ENCODE peak calls at places on chromosome 14, in ten cellular contexts. N is CD4-positive, CD25-positive, alpha-beta regulatory T cell; V is upper lobe of right lung; U is adrenal gland; A is CD8-positive, alpha-beta T cell; L is IMR-90; M is ascending aorta; P is epithelial cell of proximal tubule; Y is psoas muscle; K is WERI-Rb-1. J is an unnamed sample.

GRCh38 chr14:50937325-50937724 is 7.0 kb downstream of the PYGL start:
- DNase-seq in K (no peak), N (no peak), L (peak), M (no peak), P (no peak), U (no peak), Y (no peak), V (no peak), A (no peak), J (peak)

GRCh38 chr14:86999076-86999475 is 993.9 kb downstream of the GALC start:
- DNase-seq in Y (no peak), U (no peak), M (no peak), N (no peak), K (no peak), P (no peak), V (no peak), L (peak), A (no peak), J (no peak)

GRCh38 chr14:98189077-98189476 is 1082.9 kb downstream of the BCL11B start:
- DNase-seq in P (no peak), U (no peak), L (no peak), V (no peak), N (no peak), K (no peak), A (no peak), M (no peak), Y (no peak), J (no peak)

GRCh38 chr14:21612324-21612723 is 22.4 kb downstream of the OR10G2 start:
- DNase-seq in M (no peak), L (no peak), U (no peak), K (no peak), V (no peak), N (no peak), P (no peak), Y (no peak), A (no peak), J (no peak)

GRCh38 chr14:52071675-52072074 is 2.8 kb upstream of the NID2 start:
- DNase-seq in L (peak), A (no peak), N (no peak), U (no peak), M (no peak), K (no peak), P (no peak), Y (no peak), V (no peak), J (no peak)

GRCh38 chr14:72714871-72715214 is 179.1 kb downstream of the DPF3 start:
- DNase-seq in V (peak), N (no peak), U (no peak), P (no peak), M (no peak), Y (peak), K (no peak), L (no peak), A (no peak), J (no peak)

GRCh38 chr14:68506021-68506644 is 286.7 kb downstream of the ZFP36L1 start:
- DNase-seq in K (no peak), Y (no peak), V (peak), L (peak), P (no peak), M (no peak), A (no peak), U (no peak), N (no peak), J (peak)

GRCh38 chr14:80902608-80903007 is 38.9 kb downstream of the CEP128 start:
- DNase-seq in V (no peak), A (no peak), K (no peak), Y (no peak), N (no peak), P (no peak), U (no peak), M (no peak), L (no peak), J (no peak)

GRCh38 chr14:29712586-29712985 is 215.1 kb downstream of the PRKD1 start:
- DNase-seq in P (no peak), L (no peak), K (no peak), U (no peak), N (no peak), M (no peak), A (no peak), Y (no peak), V (no peak), J (no peak)

GRCh38 chr14:52833891-52834290 is 42.5 kb upstream of the GNPNAT1 start:
- DNase-seq in U (no peak), Y (no peak), M (no peak), N (no peak), V (no peak), L (no peak), P (no peak), K (no peak), A (no peak), J (no peak)

GRCh38 chr14:54818201-54819133 is 84.2 kb downstream of the GCH1 start:
- DNase-seq in L (peak), A (no peak), K (no peak), N (no peak), Y (no peak), U (peak), P (no peak), V (no peak), M (no peak), J (peak)

GRCh38 chr14:105865904-105866840 is 339.8 kb downstream of the TMEM121 start:
- DNase-seq in M (no peak), A (no peak), U (no peak), V (peak), L (no peak), K (peak), Y (no peak), P (no peak), N (no peak), J (no peak)

GRCh38 chr14:59406454-59407245 is 58.5 kb downstream of the GPR135 start:
- DNase-seq in P (no peak), Y (no peak), A (no peak), V (no peak), K (no peak), M (no peak), L (peak), U (no peak), N (no peak), J (peak)

GRCh38 chr14:100333311-100333710 is 10.2 kb downstream of the SLC25A47 start:
- DNase-seq in L (no peak), U (no peak), Y (no peak), A (no peak), M (no peak), N (no peak), P (no peak), V (no peak), K (no peak), J (no peak)

GRCh38 chr14:35159742-35160409 is 37.5 kb downstream of the PRORP start:
- DNase-seq in N (no peak), K (no peak), L (peak), P (peak), Y (no peak), M (no peak), A (no peak), V (no peak), U (no peak), J (peak)

GRCh38 chr14:63603749-63604277 is 37.9 kb downstream of the WDR89 start:
- DNase-seq in V (no peak), P (no peak), M (no peak), K (peak), Y (no peak), L (no peak), U (no peak), N (no peak), A (no peak), J (peak)

GRCh38 chr14:77882098-77882497 is 82.2 kb downstream of the ADCK1 start:
- DNase-seq in L (no peak), N (no peak), Y (peak), U (peak), V (no peak), M (no peak), K (no peak), P (no peak), A (no peak), J (peak)

GRCh38 chr14:76924363-76925151 is 98.3 kb downstream of the LRRC74A start:
- DNase-seq in A (peak), K (no peak), P (no peak), N (peak), L (no peak), V (no peak), Y (no peak), U (no peak), M (no peak), J (no peak)

GRCh38 chr14:52961060-52961639 is 10.3 kb upstream of the FERMT2 start:
- DNase-seq in U (peak), M (no peak), Y (peak), K (peak), A (peak), V (peak), L (peak), P (no peak), N (peak), J (peak)

GRCh38 chr14:99605299-99605961 is 1.4 kb upstream of the CCDC85C start:
- DNase-seq in Y (peak), A (peak), N (peak), M (no peak), L (peak), P (no peak), U (peak), V (peak), K (peak), J (peak)

GRCh38 chr14:20873370-20874177 is 17.6 kb upstream of the RNASE3 start:
- DNase-seq in N (peak), M (no peak), L (peak), A (peak), V (peak), Y (peak), U (peak), K (peak), P (no peak), J (peak)

GRCh38 chr14:34436118-34436905 is 25.7 kb downstream of the SPTSSA start:
- DNase-seq in M (no peak), N (no peak), Y (no peak), L (peak), U (no peak), K (no peak), P (no peak), V (no peak), A (no peak), J (peak)

GRCh38 chr14:99127651-99128167 is 144.3 kb downstream of the BCL11B start:
- DNase-seq in L (no peak), N (no peak), P (no peak), K (no peak), Y (no peak), U (no peak), V (peak), A (no peak), M (no peak), J (peak)

GRCh38 chr14:68020999-68021663 is 201.6 kb downstream of the RAD51B start:
- DNase-seq in K (no peak), Y (no peak), P (no peak), A (no peak), L (no peak), M (no peak), U (no peak), V (no peak), N (no peak), J (no peak)

GRCh38 chr14:63468273-63468672 is 74.9 kb downstream of the PPP2R5E start:
- DNase-seq in L (no peak), P (no peak), M (no peak), K (no peak), N (no peak), Y (no peak), V (no peak), A (no peak), U (no peak), J (peak)

GRCh38 chr14:75981426-75981825 is 369 bp downstream of the TGFB3 start:
- DNase-seq in Y (no peak), M (no peak), A (peak), K (no peak), V (no peak), P (no peak), N (peak), L (no peak), U (peak), J (peak)

GRCh38 chr14:21320913-21321312 is 41.0 kb downstream of the RPGRIP1 start:
- DNase-seq in P (no peak), Y (no peak), N (no peak), L (no peak), U (no peak), V (no peak), K (no peak), M (no peak), A (no peak), J (no peak)

GRCh38 chr14:71511152-71511551 is 421.1 kb upstream of the RGS6 start:
- DNase-seq in P (no peak), A (no peak), Y (no peak), V (no peak), U (no peak), M (no peak), L (no peak), K (no peak), N (no peak), J (no peak)

GRCh38 chr14:22588419-22589095 is 467 bp downstream of the DAD1 start:
- DNase-seq in V (no peak), P (no peak), Y (no peak), L (no peak), K (no peak), A (no peak), U (no peak), N (no peak), M (no peak), J (no peak)

GRCh38 chr14:54343276-54344121 is 53.3 kb upstream of the CDKN3 start:
- DNase-seq in L (no peak), V (no peak), K (no peak), N (no peak), P (no peak), A (no peak), M (no peak), Y (no peak), U (no peak), J (no peak)

GRCh38 chr14:81269100-81269978 is 48.6 kb upstream of the GTF2A1 start:
- DNase-seq in A (peak), P (peak), V (no peak), Y (no peak), N (peak), U (peak), K (no peak), M (no peak), L (peak), J (peak)

GRCh38 chr14:30385925-30386324 is 173.0 kb upstream of the G2E3 start:
- DNase-seq in M (no peak), N (no peak), U (no peak), Y (no peak), L (no peak), P (no peak), K (no peak), A (no peak), V (no peak), J (no peak)

GRCh38 chr14:59358105-59358504 is 107.1 kb downstream of the GPR135 start:
- DNase-seq in K (no peak), Y (peak), A (no peak), L (peak), M (no peak), U (no peak), N (no peak), P (peak), V (no peak), J (peak)

GRCh38 chr14:94591871-94592270 is 10.6 kb downstream of the SERPINA5 start:
- DNase-seq in M (no peak), Y (no peak), L (no peak), P (no peak), U (no peak), N (no peak), K (no peak), V (no peak), A (no peak), J (no peak)

GRCh38 chr14:68655021-68655811 is 137.7 kb downstream of the ZFP36L1 start:
- DNase-seq in V (no peak), U (no peak), K (no peak), A (no peak), Y (no peak), P (no peak), M (no peak), N (no peak), L (peak), J (no peak)

GRCh38 chr14:36553650-36554260 is 28.7 kb downstream of the NKX2-8 start:
- DNase-seq in P (peak), L (peak), N (no peak), M (no peak), U (no peak), A (no peak), K (peak), V (no peak), Y (no peak), J (peak)

GRCh38 chr14:96176275-96176674 is 28.4 kb upstream of the BDKRB2 start:
- DNase-seq in A (no peak), N (no peak), L (peak), P (no peak), V (no peak), M (no peak), K (no peak), Y (no peak), U (no peak), J (no peak)

GRCh38 chr14:101774006-101774755 is 12.7 kb downstream of the PPP2R5C start:
- DNase-seq in P (no peak), L (no peak), Y (no peak), M (no peak), U (peak), K (no peak), A (no peak), V (no peak), N (no peak), J (no peak)

GRCh38 chr14:52877628-52878027 is 73.2 kb downstream of the FERMT2 start:
- DNase-seq in K (no peak), Y (no peak), A (no peak), M (no peak), N (no peak), L (peak), V (no peak), U (no peak), P (no peak), J (no peak)

DNA sequence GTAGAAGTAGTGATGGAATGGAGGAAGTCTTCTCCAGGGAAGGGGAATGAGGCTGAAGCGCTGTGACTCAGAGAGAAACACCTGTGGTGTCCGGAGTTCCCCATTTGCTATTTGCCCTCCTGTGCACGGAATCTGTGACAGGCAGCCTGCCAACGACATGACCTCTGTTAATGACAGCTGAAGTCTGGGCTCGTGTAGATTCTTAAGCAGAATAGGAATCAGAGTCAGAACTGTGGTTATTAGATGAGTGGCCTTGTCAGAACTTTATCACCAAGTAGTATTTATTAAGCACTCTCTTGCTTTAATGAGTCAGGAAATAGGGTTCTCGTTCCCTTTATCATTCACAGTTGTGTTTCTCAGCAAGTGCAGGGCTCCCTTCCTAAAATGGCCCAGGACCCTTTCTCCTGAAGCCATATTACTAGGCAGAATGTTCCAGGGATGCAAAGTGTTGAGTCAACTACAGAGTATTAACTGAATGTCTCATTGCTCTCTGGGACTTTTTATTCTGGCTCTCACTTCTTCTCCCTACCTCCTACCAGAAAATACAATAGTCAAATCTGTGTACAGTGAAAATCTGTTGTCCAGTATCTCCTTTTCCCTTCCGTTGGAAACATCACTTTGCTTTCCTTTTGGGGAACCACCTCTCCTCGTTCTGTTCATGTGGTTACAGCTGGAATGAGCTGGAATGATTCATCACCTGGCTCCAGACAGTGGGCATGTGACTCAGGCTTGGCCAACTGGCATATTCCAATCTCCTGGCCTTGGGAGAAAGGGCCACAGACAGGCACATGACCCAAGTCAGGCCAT is 77.8 kb upstream of the MAX start:
- DNase-seq in Y (peak), V (no peak), N (no peak), M (no peak), L (peak), U (peak), P (peak), A (no peak), K (no peak), J (peak)
- H3K4me3 ChIP-seq in Y (no peak), V (no peak), N (no peak), M (no peak), L (no peak), U (no peak), P (no peak), A (no peak), K (no peak), J (no peak)

GRCh38 chr14:61491876-61492440 is 170.6 kb downstream of the PRKCH start:
- DNase-seq in V (no peak), N (no peak), A (no peak), U (no peak), P (peak), Y (no peak), L (no peak), M (no peak), K (no peak), J (no peak)

GRCh38 chr14:61489932-61490331 is 168.6 kb downstream of the PRKCH start:
- DNase-seq in Y (peak), L (no peak), M (peak), K (no peak), N (no peak), U (no peak), V (no peak), A (no peak), P (no peak), J (no peak)

GRCh38 chr14:61492474-61492873 is 171.1 kb downstream of the PRKCH start:
- DNase-seq in L (no peak), Y (no peak), M (no peak), P (no peak), V (no peak), A (no peak), K (no peak), U (no peak), N (no peak), J (no peak)

GRCh38 chr14:61489527-61489926 is 168.1 kb downstream of the PRKCH start:
- DNase-seq in M (no peak), V (no peak), U (no peak), N (no peak), A (no peak), P (no peak), Y (no peak), L (no peak), K (no peak), J (no peak)

DNA sequence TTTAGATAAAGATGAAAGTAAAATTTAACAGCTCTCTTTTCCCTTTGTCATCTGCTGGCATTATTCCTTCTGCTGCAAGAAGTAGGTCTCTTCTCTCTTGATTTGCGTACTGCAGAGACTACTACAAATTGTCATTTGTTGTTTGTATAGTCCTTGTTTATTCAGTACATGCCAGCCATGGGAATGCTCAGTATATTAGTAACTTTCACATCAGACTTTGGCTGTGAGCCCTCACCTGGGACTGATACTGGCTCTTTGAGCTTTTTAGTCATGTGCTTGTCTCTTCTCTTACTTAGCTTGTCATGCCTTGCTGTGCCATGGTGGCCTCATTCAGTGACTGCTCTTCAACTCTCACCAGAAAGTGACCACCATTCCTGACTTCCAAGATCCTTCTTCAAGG is 169.8 kb downstream of the PRKCH start:
- DNase-seq in Y (no peak), M (no peak), A (no peak), V (no peak), N (no peak), U (no peak), L (no peak), K (no peak), P (no peak), J (peak)
- H3K4me3 ChIP-seq in Y (no peak), M (no peak), A (no peak), V (no peak), N (no peak), U (no peak), L (no peak), K (no peak), P (no peak), J (no peak)

GRCh38 chr14:91315844-91316267 is 71.4 kb upstream of the GPR68 start:
- DNase-seq in Y (no peak), P (no peak), U (no peak), M (no peak), A (peak), L (no peak), K (no peak), N (peak), V (no peak), J (no peak)
- H3K4me3 ChIP-seq in Y (no peak), P (no peak), U (no peak), M (no peak), A (peak), L (no peak), K (no peak), N (peak), V (no peak), J (no peak)

GRCh38 chr14:24330973-24331674 is 3.7 kb downstream of the ADCY4 start:
- DNase-seq in M (no peak), V (no peak), N (no peak), A (no peak), K (no peak), P (no peak), U (no peak), Y (no peak), L (no peak), J (no peak)
- H3K4me3 ChIP-seq in M (no peak), V (no peak), N (peak), A (no peak), K (no peak), P (no peak), U (no peak), Y (no peak), L (no peak), J (no peak)

GRCh38 chr14:102940729-102941362 is 18.4 kb downstream of the AMN start:
- DNase-seq in K (no peak), L (no peak), V (no peak), P (no peak), Y (no peak), N (no peak), U (no peak), A (no peak), M (no peak), J (no peak)

GRCh38 chr14:102939329-102939728 is 16.9 kb downstream of the AMN start:
- DNase-seq in Y (no peak), M (no peak), P (no peak), A (no peak), L (no peak), V (no peak), K (no peak), U (no peak), N (no peak), J (no peak)

GRCh38 chr14:102938191-102938590 is 15.7 kb downstream of the AMN start:
- DNase-seq in N (no peak), Y (no peak), A (no peak), K (no peak), U (no peak), P (no peak), M (no peak), L (no peak), V (no peak), J (no peak)

GRCh38 chr14:102941419-102942011 is 19.1 kb downstream of the AMN start:
- DNase-seq in M (no peak), V (no peak), A (no peak), L (peak), Y (no peak), P (no peak), K (no peak), N (no peak), U (no peak), J (no peak)

GRCh38 chr14:102939820-102940561 is 17.5 kb downstream of the AMN start:
- DNase-seq in Y (no peak), K (no peak), V (peak), N (no peak), P (no peak), U (no peak), L (no peak), M (no peak), A (no peak), J (no peak)
- H3K4me3 ChIP-seq in Y (no peak), K (no peak), V (no peak), N (no peak), P (no peak), U (no peak), L (no peak), M (no peak), A (no peak), J (no peak)

GRCh38 chr14:25132734-25133422 is 82.9 kb upstream of the STXBP6 start:
- DNase-seq in L (peak), A (peak), Y (peak), P (no peak), M (no peak), N (peak), U (peak), K (peak), V (peak), J (peak)
- H3K4me3 ChIP-seq in L (no peak), A (no peak), Y (no peak), P (no peak), M (no peak), N (no peak), U (no peak), K (no peak), V (no peak), J (no peak)